ENCODE peak calls at places on chromosomes 16 and 17, in four cellular contexts. U is GM23248, E is Peyer's patch, G is cardiac muscle cell. P is an unnamed sample. For H3K9me3, the result is how much of the 10 kb centered on the place peaks cover.

GRCh38 chr16:31714899-31715504 is 158.6 kb upstream of the ZNF267 start:
- DNase-seq in U (peak), E (no peak), G (peak), P (no peak)

GRCh38 chr16:87123356-87124001 is 193.7 kb downstream of the C16orf95 start:
- DNase-seq in U (no peak), E (no peak), G (no peak), P (no peak)

GRCh38 chr17:304461-304860 is 48.1 kb downstream of the RPH3AL start:
- DNase-seq in U (peak), E (no peak), G (no peak), P (no peak)

GRCh38 chr16:12225816-12226480 is 249.4 kb downstream of the SNX29 start:
- DNase-seq in U (peak), E (no peak), G (no peak), P (no peak)

GRCh38 chr17:12201294-12201693 is 180.6 kb downstream of the MAP2K4 start:
- DNase-seq in U (no peak), E (no peak), G (no peak), P (no peak)

GRCh38 chr16:20944861-20945390 is 44.4 kb downstream of the LYRM1 start:
- DNase-seq in U (peak), E (no peak), G (peak), P (peak)

GRCh38 chr16:88688013-88688778 is 1.9 kb upstream of the SNAI3 start:
- DNase-seq in U (no peak), E (peak), G (peak), P (no peak)

GRCh38 chr17:3885970-3886369 is 6.9 kb downstream of the CAMKK1 start:
- DNase-seq in U (peak), E (no peak), G (peak), P (no peak)

GRCh38 chr16:85112364-85112763 is at the start of gene CIBAR2:
- DNase-seq in U (no peak), E (no peak), G (no peak), P (no peak)

GRCh38 chr17:38844261-38844757 is 9.2 kb downstream of the RPL23 start:
- DNase-seq in U (peak), E (no peak), G (no peak), P (no peak)

GRCh38 chr16:11916524-11917285 is 949 bp upstream of the GSPT1 start:
- DNase-seq in U (peak), E (no peak), G (peak), P (no peak)

GRCh38 chr17:81059026-81059425 is 24.1 kb downstream of the BAIAP2 start:
- DNase-seq in U (no peak), E (no peak), G (peak), P (no peak)

GRCh38 chr16:57531253-57531575 is 5.2 kb downstream of the CCDC102A start:
- DNase-seq in U (no peak), E (peak), G (no peak), P (no peak)

GRCh38 chr17:19343671-19344151 is 18.8 kb downstream of the B9D1 start:
- DNase-seq in U (no peak), E (peak), G (no peak), P (no peak)

GRCh38 chr17:57915980-57916757 is 39.0 kb downstream of the CUEDC1 start:
- DNase-seq in U (no peak), E (no peak), G (no peak), P (no peak)

GRCh38 chr17:74768069-74768762 is 7.9 kb downstream of the NAT9 start:
- DNase-seq in U (peak), E (peak), G (peak), P (no peak)

GRCh38 chr16:53518550-53519416 is 15.8 kb upstream of the AKTIP start:
- DNase-seq in U (peak), E (no peak), G (peak), P (peak)

GRCh38 chr17:78923660-78924453 is 1.3 kb downstream of the TIMP2 start:
- DNase-seq in U (peak), E (peak), G (no peak), P (peak)

GRCh38 chr17:41131979-41132378 is 8.0 kb upstream of the KRTAP4-12 start:
- DNase-seq in U (peak), E (no peak), G (no peak), P (no peak)

DNA sequence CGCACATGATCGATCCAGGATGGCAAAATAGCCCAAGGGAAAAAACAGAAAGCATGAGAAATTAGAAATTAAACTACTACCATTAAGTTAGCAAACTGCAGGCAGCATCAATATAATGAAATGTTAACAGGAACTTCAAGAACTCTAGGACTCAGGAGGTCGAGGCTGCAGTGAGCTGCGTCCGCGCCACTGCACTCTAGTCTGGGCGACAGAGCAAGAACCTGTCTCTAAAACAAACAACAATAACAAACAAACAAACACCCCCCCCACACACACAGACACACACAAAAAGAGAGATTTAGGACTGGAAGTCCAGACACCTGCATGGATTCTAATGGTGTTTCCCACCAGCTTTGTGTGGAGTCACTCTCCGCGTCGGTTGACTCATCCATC is 525 bp upstream of the SEPHS2 start:
- DNase-seq in U (no peak), E (no peak), G (no peak), P (no peak)
- H3K4me3 ChIP-seq in U (peak), E (peak), G (peak), P (peak)

GRCh38 chr17:73613947-73614655 is 30.1 kb downstream of the SDK2 start:
- DNase-seq in U (no peak), E (no peak), G (no peak), P (no peak)
- H3K27ac ChIP-seq in U (no peak), E (no peak), G (peak), P (no peak)

GRCh38 chr17:61698244-61698643 is 107.2 kb upstream of the NACA2 start:
- DNase-seq in U (no peak), E (no peak), G (no peak), P (no peak)
- H3K9me3 ChIP-seq in U (under half), E (under half), G (under half), P (under half)

GRCh38 chr17:50533185-50533584 is 650 bp downstream of the EPN3 start:
- DNase-seq in U (no peak), E (no peak), G (no peak), P (no peak)

GRCh38 chr17:50534222-50534978 is 1.9 kb downstream of the EPN3 start:
- DNase-seq in U (peak), E (peak), G (no peak), P (no peak)

GRCh38 chr17:50533720-50534148 is 1.2 kb downstream of the EPN3 start:
- DNase-seq in U (peak), E (peak), G (peak), P (no peak)

GRCh38 chr17:50531428-50532025 is 1.0 kb upstream of the EPN3 start:
- DNase-seq in U (no peak), E (no peak), G (no peak), P (no peak)

DNA sequence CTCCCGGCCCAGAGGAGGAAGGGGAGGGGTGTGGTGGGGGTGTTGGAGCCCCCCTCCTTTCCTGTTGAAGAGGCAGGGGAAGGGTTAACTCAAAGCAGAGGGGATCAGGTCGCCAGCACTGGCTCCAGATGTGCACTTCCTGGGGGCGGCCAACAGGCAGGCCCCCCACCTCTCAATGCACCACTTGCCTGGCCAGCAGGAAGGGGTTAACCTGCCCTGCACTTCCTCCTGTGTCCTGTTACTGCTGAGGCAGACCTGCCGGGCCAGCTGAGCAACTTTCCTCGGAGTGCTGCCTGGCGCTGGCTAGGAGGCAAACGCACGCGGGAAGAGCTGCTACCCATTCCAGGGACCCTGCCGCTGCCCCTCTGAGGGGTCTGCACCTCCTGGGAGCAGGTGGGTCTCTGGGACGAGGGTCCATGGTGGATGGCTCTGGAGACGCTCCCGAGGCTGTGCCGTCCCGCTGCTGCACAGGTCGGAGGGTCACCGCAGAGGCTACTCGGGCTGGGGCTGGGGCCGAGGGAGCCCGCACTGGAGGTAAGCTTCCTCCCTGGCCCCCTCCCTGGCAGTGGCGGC is at the start of gene EPN3:
- DNase-seq in U (peak), E (peak), G (peak), P (no peak)
- H3K4me3 ChIP-seq in U (no peak), E (peak), G (peak), P (no peak)

GRCh38 chr16:80966617-80967016 is 40.1 kb downstream of the CMC2 start:
- DNase-seq in U (no peak), E (no peak), G (no peak), P (no peak)
- H3K27ac ChIP-seq in U (no peak), E (no peak), G (no peak), P (no peak)